ENCODE peak calls at places on chromosomes 3 and 15, in six cellular contexts. S is lower lobe of right lung; L is cardiac muscle cell; Q is WERI-Rb-1; E is psoas muscle; A is CD4-positive, CD25-positive, alpha-beta regulatory T cell. C is an unnamed sample.
A peak's percentile ranks its signal among the peaks of the same experiment; 100 is the strongest.

GRCh38 chr3:64650710-64651109 is 37.1 kb downstream of the ADAMTS9 start:
- DNase-seq in S (no peak), L (peak; percentile 33), Q (no peak), E (no peak), A (no peak), C (no peak)

GRCh38 chr3:112377418-112378071 is 44.6 kb downstream of the CD200 start:
- DNase-seq in S (no peak), L (peak; percentile 80), Q (no peak), E (no peak), A (no peak), C (no peak)

GRCh38 chr15:89090791-89091666 is 2.8 kb downstream of the ABHD2 start:
- DNase-seq in S (peak; percentile 85), L (peak; percentile 80), Q (no peak), E (peak; percentile 68), A (peak; percentile 89), C (peak; percentile 64)

GRCh38 chr3:66401157-66401550 is 99.7 kb downstream of the LRIG1 start:
- DNase-seq in S (no peak), L (no peak), Q (no peak), E (no peak), A (no peak), C (peak; percentile 12)

GRCh38 chr3:195097331-195098255 is 173.4 kb downstream of the XXYLT1 start:
- DNase-seq in S (peak; percentile 35), L (no peak), Q (no peak), E (no peak), A (peak; percentile 15), C (no peak)

GRCh38 chr3:72461787-72462186 is 386.5 kb downstream of the SHQ1 start:
- DNase-seq in S (peak; percentile 63), L (no peak), Q (no peak), E (peak; percentile 39), A (no peak), C (peak; percentile 55)

GRCh38 chr3:94961423-94962100 is 898.7 kb downstream of the NSUN3 start:
- DNase-seq in S (no peak), L (no peak), Q (no peak), E (no peak), A (no peak), C (no peak)

GRCh38 chr3:119323401-119324107 is 29.4 kb downstream of the ARHGAP31 start:
- DNase-seq in S (no peak), L (no peak), Q (no peak), E (no peak), A (peak; percentile 85), C (no peak)

GRCh38 chr3:147807773-147808172 is 398.6 kb downstream of the ZIC1 start:
- DNase-seq in S (no peak), L (no peak), Q (no peak), E (no peak), A (no peak), C (no peak)

GRCh38 chr3:46400000-46400734 is 6.7 kb downstream of the CCR5AS start:
- DNase-seq in S (no peak), L (peak; percentile 84), Q (no peak), E (no peak), A (no peak), C (no peak)

GRCh38 chr15:57375827-57376694 is at the start of gene CGNL1:
- DNase-seq in S (peak; percentile 56), L (peak; percentile 62), Q (peak; percentile 44), E (peak; percentile 36), A (no peak), C (peak; percentile 63)

GRCh38 chr3:69009559-69010410 is 3.7 kb downstream of the EOGT start:
- DNase-seq in S (no peak), L (peak; percentile 92), Q (no peak), E (no peak), A (no peak), C (peak; percentile 43)

GRCh38 chr3:163916596-163917560 is 1161.4 kb downstream of the SI start:
- DNase-seq in S (no peak), L (no peak), Q (peak; percentile 41), E (no peak), A (no peak), C (no peak)

GRCh38 chr15:93261845-93262244 is 172.8 kb upstream of the RGMA start:
- DNase-seq in S (no peak), L (no peak), Q (no peak), E (no peak), A (no peak), C (no peak)

GRCh38 chr15:93270937-93271472 is 182.0 kb upstream of the RGMA start:
- DNase-seq in S (no peak), L (no peak), Q (no peak), E (no peak), A (no peak), C (no peak)

GRCh38 chr15:93266291-93266690 is 177.3 kb upstream of the RGMA start:
- DNase-seq in S (no peak), L (no peak), Q (no peak), E (no peak), A (no peak), C (no peak)

GRCh38 chr15:93265046-93265658 is 176.1 kb upstream of the RGMA start:
- DNase-seq in S (no peak), L (no peak), Q (no peak), E (no peak), A (no peak), C (no peak)
- H3K9me3 ChIP-seq in S (no peaks in the 10 kb centered on the region), L (no peaks in the 10 kb centered on the region), Q (no peaks in the 10 kb centered on the region), E (no peaks in the 10 kb centered on the region), A (peaks cover 1% of the 10 kb centered on the region), C (no peaks in the 10 kb centered on the region)

GRCh38 chr15:35487417-35487816 is 58.5 kb downstream of the DPH6 start:
- DNase-seq in S (no peak), L (no peak), Q (no peak), E (no peak), A (no peak), C (no peak)
- H3K9me3 ChIP-seq in S (no peaks in the 10 kb centered on the region), L (no peaks in the 10 kb centered on the region), Q (peaks cover 7% of the 10 kb centered on the region), E (no peaks in the 10 kb centered on the region), A (peaks cover 3% of the 10 kb centered on the region), C (no peaks in the 10 kb centered on the region)

DNA sequence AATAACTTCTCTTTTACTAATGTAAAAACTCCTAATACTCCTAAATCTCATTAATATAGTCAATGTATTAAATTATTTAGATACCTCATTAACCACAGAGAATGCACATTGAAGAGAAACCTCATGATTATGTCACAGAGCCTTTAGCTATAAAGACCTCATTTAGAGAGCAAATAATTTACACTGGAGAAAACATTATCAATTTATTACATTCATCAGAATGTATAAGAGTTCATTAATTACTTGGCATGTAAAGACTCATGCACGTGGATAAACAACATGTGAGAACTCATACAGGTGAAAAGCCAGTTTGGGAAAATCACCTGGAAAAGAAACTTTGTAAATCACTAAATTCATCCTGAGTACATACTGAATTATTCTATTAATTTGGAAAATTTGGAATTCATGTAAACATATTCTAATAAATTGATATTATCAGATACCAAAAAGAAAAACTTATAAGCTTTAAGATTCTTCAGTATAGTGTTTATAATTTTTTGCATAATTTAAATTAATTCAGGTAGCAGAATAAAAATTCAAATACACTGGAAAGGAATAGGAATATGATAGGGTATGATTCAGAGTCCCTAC is 22.9 kb upstream of the WNT7A start:
- DNase-seq in S (no peak), L (no peak), Q (no peak), E (no peak), A (no peak), C (no peak)
- H3K9me3 ChIP-seq in S (peaks cover 70% of the 10 kb centered on the region), L (peaks cover 5% of the 10 kb centered on the region), Q (peaks cover 46% of the 10 kb centered on the region), E (peaks cover 52% of the 10 kb centered on the region), A (peaks cover 77% of the 10 kb centered on the region), C (no peaks in the 10 kb centered on the region)

GRCh38 chr3:38472342-38472741 is 18.7 kb downstream of the ACVR2B start:
- DNase-seq in S (no peak), L (no peak), Q (no peak), E (no peak), A (no peak), C (no peak)

GRCh38 chr3:38473229-38473628 is 19.5 kb downstream of the ACVR2B start:
- DNase-seq in S (no peak), L (no peak), Q (no peak), E (no peak), A (no peak), C (no peak)

GRCh38 chr3:38471260-38471857 is 17.7 kb downstream of the ACVR2B start:
- DNase-seq in S (no peak), L (no peak), Q (no peak), E (no peak), A (no peak), C (no peak)

GRCh38 chr3:38468811-38469210 is 15.1 kb downstream of the ACVR2B start:
- DNase-seq in S (no peak), L (no peak), Q (no peak), E (no peak), A (no peak), C (no peak)

DNA sequence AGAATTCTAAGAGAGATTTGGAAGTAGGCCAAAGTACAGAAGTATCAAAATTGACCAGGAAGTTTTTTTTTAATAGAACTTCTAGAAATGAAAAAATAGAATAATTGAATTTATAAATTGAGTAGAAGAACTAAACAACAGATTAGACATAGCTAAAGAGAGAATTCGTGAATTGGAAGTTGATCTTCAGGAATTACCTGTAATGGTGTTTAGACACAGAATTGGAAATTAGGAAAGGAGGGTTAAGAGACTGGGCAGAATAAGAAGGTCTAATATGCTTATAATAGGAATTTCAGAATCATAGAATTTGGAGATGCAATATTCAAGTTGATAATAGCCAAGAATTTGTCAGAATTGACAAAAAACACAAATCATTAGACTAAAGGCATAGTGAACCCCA is 16.2 kb downstream of the ACVR2B start:
- DNase-seq in S (no peak), L (no peak), Q (no peak), E (no peak), A (no peak), C (no peak)
- H3K9me3 ChIP-seq in S (peaks cover 4% of the 10 kb centered on the region), L (no peaks in the 10 kb centered on the region), Q (peaks cover 13% of the 10 kb centered on the region), E (no peaks in the 10 kb centered on the region), A (peaks cover 13% of the 10 kb centered on the region), C (peaks cover 9% of the 10 kb centered on the region)

DNA sequence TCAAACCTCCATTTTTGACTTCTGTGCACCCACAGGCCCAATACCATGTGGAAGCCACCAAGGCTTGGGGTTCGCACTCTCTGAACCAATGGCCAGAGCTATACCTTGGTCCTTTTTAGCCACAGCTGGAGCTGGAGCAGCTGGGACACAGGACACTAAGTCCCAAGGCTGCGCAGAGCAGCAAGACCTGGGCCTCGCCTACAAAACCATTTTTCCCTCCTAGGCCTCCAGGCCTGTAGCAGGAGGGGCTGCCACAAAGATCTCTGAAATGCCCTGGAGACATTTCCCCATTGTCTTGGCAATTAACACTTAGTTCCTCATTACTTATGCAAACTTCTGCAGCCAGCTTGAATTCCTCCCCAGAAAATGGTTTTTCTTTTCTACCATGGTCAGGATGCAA is 81.3 kb downstream of the ZMAT3 start:
- DNase-seq in S (no peak), L (no peak), Q (no peak), E (no peak), A (no peak), C (no peak)
- H3K9me3 ChIP-seq in S (peaks cover 39% of the 10 kb centered on the region), L (no peaks in the 10 kb centered on the region), Q (peaks cover 24% of the 10 kb centered on the region), E (peaks cover 33% of the 10 kb centered on the region), A (peaks cover 29% of the 10 kb centered on the region), C (peaks cover 14% of the 10 kb centered on the region)